ENCODE peak calls at places on chromosome 1, in four cellular contexts. One of them, this sample, is unnamed. For H3K27me3 and H3K9me3, the result is how much of the 10 kb centered on the place peaks cover.

GRCh38 chr1:86687595-86687994 is 16.8 kb upstream of the SH3GLB1 start:
- DNase-seq in DND-41: no peak
- DNase-seq in CD4-positive, alpha-beta T cell: no peak
- DNase-seq in CD8-positive, alpha-beta memory T cell: no peak
- DNase-seq in this sample: no peak

GRCh38 chr1:2019571-2020309 is 595 bp downstream of the GABRD start:
- DNase-seq in CD8-positive, alpha-beta memory T cell: no peak
- DNase-seq in CD4-positive, alpha-beta T cell: no peak
- DNase-seq in DND-41: no peak
- DNase-seq in this sample: no peak

GRCh38 chr1:153439273-153439672 is 21.2 kb downstream of the S100A7 start:
- DNase-seq in CD8-positive, alpha-beta memory T cell: no peak
- DNase-seq in DND-41: no peak
- DNase-seq in CD4-positive, alpha-beta T cell: no peak
- DNase-seq in this sample: no peak

GRCh38 chr1:174165471-174166137 is 6.3 kb downstream of the RABGAP1L start:
- DNase-seq in CD4-positive, alpha-beta T cell: no peak
- DNase-seq in CD8-positive, alpha-beta memory T cell: no peak
- DNase-seq in DND-41: no peak
- DNase-seq in this sample: no peak

GRCh38 chr1:115112496-115113375 is 23.4 kb upstream of the TSPAN2 start:
- DNase-seq in CD8-positive, alpha-beta memory T cell: peak
- DNase-seq in CD4-positive, alpha-beta T cell: peak
- DNase-seq in DND-41: peak
- DNase-seq in this sample: peak

GRCh38 chr1:183817576-183818288 is 12.8 kb downstream of the RGL1 start:
- DNase-seq in DND-41: no peak
- DNase-seq in CD8-positive, alpha-beta memory T cell: no peak
- DNase-seq in CD4-positive, alpha-beta T cell: no peak
- DNase-seq in this sample: no peak

GRCh38 chr1:8603220-8603616 is 214.2 kb downstream of the RERE start:
- DNase-seq in CD8-positive, alpha-beta memory T cell: no peak
- DNase-seq in CD4-positive, alpha-beta T cell: no peak
- DNase-seq in DND-41: no peak
- DNase-seq in this sample: no peak

GRCh38 chr1:153962088-153963029 is 978 bp downstream of the SLC39A1 start:
- DNase-seq in DND-41: no peak
- DNase-seq in CD8-positive, alpha-beta memory T cell: no peak
- DNase-seq in CD4-positive, alpha-beta T cell: no peak
- DNase-seq in this sample: no peak

GRCh38 chr1:24390924-24391782 is 22.4 kb downstream of the STPG1 start:
- DNase-seq in DND-41: peak
- DNase-seq in CD8-positive, alpha-beta memory T cell: peak
- DNase-seq in CD4-positive, alpha-beta T cell: peak
- DNase-seq in this sample: peak

GRCh38 chr1:165943198-165943597 is 115.8 kb downstream of the UCK2 start:
- DNase-seq in CD8-positive, alpha-beta memory T cell: no peak
- DNase-seq in CD4-positive, alpha-beta T cell: no peak
- DNase-seq in DND-41: no peak
- DNase-seq in this sample: no peak

GRCh38 chr1:5798151-5798730 is 194.0 kb downstream of the NPHP4 start:
- DNase-seq in CD8-positive, alpha-beta memory T cell: no peak
- DNase-seq in DND-41: no peak
- DNase-seq in CD4-positive, alpha-beta T cell: no peak
- DNase-seq in this sample: no peak

GRCh38 chr1:225998560-225999226 is 450 bp downstream of the SDE2 start:
- DNase-seq in DND-41: no peak
- DNase-seq in CD8-positive, alpha-beta memory T cell: no peak
- DNase-seq in CD4-positive, alpha-beta T cell: no peak
- DNase-seq in this sample: no peak

GRCh38 chr1:162983671-162984425 is 85.3 kb upstream of the RGS4 start:
- DNase-seq in DND-41: no peak
- DNase-seq in CD8-positive, alpha-beta memory T cell: no peak
- DNase-seq in CD4-positive, alpha-beta T cell: no peak
- DNase-seq in this sample: no peak

GRCh38 chr1:18632711-18633427 is 2.2 kb downstream of the PAX7 start:
- DNase-seq in CD8-positive, alpha-beta memory T cell: no peak
- DNase-seq in CD4-positive, alpha-beta T cell: no peak
- DNase-seq in DND-41: no peak
- DNase-seq in this sample: no peak

GRCh38 chr1:1540015-1540816 is at the start of gene TMEM240:
- DNase-seq in CD4-positive, alpha-beta T cell: peak
- DNase-seq in CD8-positive, alpha-beta memory T cell: peak
- DNase-seq in DND-41: no peak
- DNase-seq in this sample: peak

GRCh38 chr1:69221492-69221990 is 346.2 kb upstream of the LRRC7 start:
- DNase-seq in CD4-positive, alpha-beta T cell: no peak
- DNase-seq in DND-41: no peak
- DNase-seq in CD8-positive, alpha-beta memory T cell: no peak
- DNase-seq in this sample: no peak

GRCh38 chr1:155178441-155179106 is 4.9 kb downstream of the TRIM46 start:
- DNase-seq in CD8-positive, alpha-beta memory T cell: no peak
- DNase-seq in DND-41: no peak
- DNase-seq in CD4-positive, alpha-beta T cell: no peak
- DNase-seq in this sample: no peak

GRCh38 chr1:172742599-172743500 is 83.9 kb downstream of the FASLG start:
- DNase-seq in CD8-positive, alpha-beta memory T cell: peak
- DNase-seq in DND-41: peak
- DNase-seq in CD4-positive, alpha-beta T cell: no peak
- DNase-seq in this sample: peak

GRCh38 chr1:220398238-220398637 is 126.0 kb upstream of the RAB3GAP2 start:
- DNase-seq in CD8-positive, alpha-beta memory T cell: no peak
- DNase-seq in DND-41: no peak
- DNase-seq in CD4-positive, alpha-beta T cell: no peak
- DNase-seq in this sample: no peak

GRCh38 chr1:9135145-9135836 is 6.4 kb upstream of the GPR157 start:
- DNase-seq in CD4-positive, alpha-beta T cell: no peak
- DNase-seq in CD8-positive, alpha-beta memory T cell: no peak
- DNase-seq in DND-41: no peak
- DNase-seq in this sample: no peak

GRCh38 chr1:201222125-201222524 is 31.5 kb downstream of the IGFN1 start:
- DNase-seq in DND-41: no peak
- DNase-seq in CD4-positive, alpha-beta T cell: no peak
- DNase-seq in CD8-positive, alpha-beta memory T cell: no peak
- DNase-seq in this sample: no peak

GRCh38 chr1:73980324-73981040 is 217.5 kb downstream of the LRRIQ3 start:
- DNase-seq in DND-41: no peak
- DNase-seq in CD4-positive, alpha-beta T cell: no peak
- DNase-seq in CD8-positive, alpha-beta memory T cell: no peak
- DNase-seq in this sample: no peak

GRCh38 chr1:62912028-62912638 is 128.2 kb downstream of the ATG4C start:
- DNase-seq in CD4-positive, alpha-beta T cell: no peak
- DNase-seq in CD8-positive, alpha-beta memory T cell: no peak
- DNase-seq in DND-41: peak
- DNase-seq in this sample: no peak

GRCh38 chr1:11882814-11883538 is 24.2 kb upstream of the NPPB start:
- DNase-seq in CD4-positive, alpha-beta T cell: no peak
- DNase-seq in DND-41: no peak
- DNase-seq in CD8-positive, alpha-beta memory T cell: no peak
- DNase-seq in this sample: no peak

GRCh38 chr1:236149696-236150228 is 7.4 kb downstream of the GPR137B start:
- DNase-seq in CD8-positive, alpha-beta memory T cell: no peak
- DNase-seq in DND-41: no peak
- DNase-seq in CD4-positive, alpha-beta T cell: no peak
- DNase-seq in this sample: no peak

GRCh38 chr1:114620419-114620818 is 39.0 kb upstream of the BCAS2 start:
- DNase-seq in CD4-positive, alpha-beta T cell: no peak
- DNase-seq in DND-41: no peak
- DNase-seq in CD8-positive, alpha-beta memory T cell: no peak
- DNase-seq in this sample: no peak

DNA sequence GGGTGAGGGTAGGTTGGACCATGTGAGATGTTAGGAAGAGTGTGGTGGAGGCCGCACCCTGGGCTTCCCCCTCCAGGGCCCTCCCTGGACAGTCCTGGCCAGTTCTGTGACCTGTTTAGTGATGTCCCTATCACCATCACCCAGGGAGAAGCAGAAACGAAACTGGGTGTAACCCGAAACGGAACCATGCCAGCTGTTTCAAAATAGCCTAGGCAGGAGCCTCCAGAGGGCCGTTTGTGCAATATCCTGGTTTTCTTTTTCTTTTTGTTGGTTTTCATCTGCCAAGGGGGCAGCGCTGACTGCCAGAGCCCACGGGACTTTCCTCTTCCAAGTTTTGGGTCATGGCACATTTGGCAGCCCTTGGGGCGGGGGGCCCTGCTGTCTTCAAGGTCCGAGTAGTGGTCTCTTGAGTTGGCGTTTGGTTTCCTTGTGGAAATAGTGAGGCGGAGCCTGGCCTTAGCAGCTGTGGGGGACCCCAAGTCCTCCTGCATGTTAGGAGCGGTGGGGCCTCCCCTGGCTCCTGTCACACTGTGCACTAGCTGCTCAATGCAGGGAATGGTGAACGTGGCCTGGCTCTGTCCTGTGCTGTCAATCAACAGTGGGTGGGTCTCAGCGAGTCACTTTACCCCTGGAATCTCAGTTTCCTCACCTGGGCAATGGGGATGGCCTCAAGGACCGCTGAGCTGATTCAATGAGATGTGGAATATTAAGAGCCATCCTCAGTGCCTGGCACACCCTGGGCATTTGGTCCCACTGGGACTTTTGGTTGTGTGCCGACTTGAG is 90.7 kb downstream of the ARHGEF10L start:
- DNase-seq in CD8-positive, alpha-beta memory T cell: no peak
- DNase-seq in DND-41: no peak
- DNase-seq in CD4-positive, alpha-beta T cell: no peak
- DNase-seq in this sample: no peak
- H3K27ac ChIP-seq in CD8-positive, alpha-beta memory T cell: no peak
- H3K27ac ChIP-seq in DND-41: no peak
- H3K27ac ChIP-seq in CD4-positive, alpha-beta T cell: no peak
- H3K27ac ChIP-seq in this sample: no peak

DNA sequence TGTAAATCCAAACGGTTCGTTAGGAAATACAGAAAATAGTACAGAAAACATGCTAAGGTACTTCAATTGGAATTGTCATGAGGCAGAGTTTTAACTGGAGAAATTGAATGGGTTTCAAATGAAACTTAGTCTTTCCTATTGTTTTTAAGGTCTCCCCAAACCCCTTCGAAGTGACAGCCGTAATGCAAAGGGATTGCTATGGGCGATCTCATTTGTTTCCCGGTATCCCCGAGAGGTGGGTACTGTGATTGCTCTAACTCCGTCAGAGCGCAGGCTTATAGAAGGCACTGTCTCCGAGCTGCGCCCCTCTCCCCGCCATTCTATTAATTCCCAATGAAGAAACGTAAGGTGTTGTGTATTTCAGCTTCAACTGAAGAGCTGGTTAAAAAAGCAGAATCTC is 22.0 kb upstream of the RNF187 start:
- DNase-seq in CD8-positive, alpha-beta memory T cell: no peak
- DNase-seq in CD4-positive, alpha-beta T cell: no peak
- DNase-seq in DND-41: no peak
- DNase-seq in this sample: no peak
- H3K27me3 ChIP-seq in CD8-positive, alpha-beta memory T cell: under half
- H3K27me3 ChIP-seq in CD4-positive, alpha-beta T cell: under half
- H3K27me3 ChIP-seq in DND-41: under half
- H3K27me3 ChIP-seq in this sample: under half

GRCh38 chr1:4495809-4496208 is 158.6 kb upstream of the AJAP1 start:
- DNase-seq in DND-41: no peak
- DNase-seq in CD8-positive, alpha-beta memory T cell: no peak
- DNase-seq in CD4-positive, alpha-beta T cell: no peak
- DNase-seq in this sample: no peak

GRCh38 chr1:4494558-4494957 is 159.9 kb upstream of the AJAP1 start:
- DNase-seq in CD4-positive, alpha-beta T cell: no peak
- DNase-seq in CD8-positive, alpha-beta memory T cell: no peak
- DNase-seq in DND-41: no peak
- DNase-seq in this sample: no peak

DNA sequence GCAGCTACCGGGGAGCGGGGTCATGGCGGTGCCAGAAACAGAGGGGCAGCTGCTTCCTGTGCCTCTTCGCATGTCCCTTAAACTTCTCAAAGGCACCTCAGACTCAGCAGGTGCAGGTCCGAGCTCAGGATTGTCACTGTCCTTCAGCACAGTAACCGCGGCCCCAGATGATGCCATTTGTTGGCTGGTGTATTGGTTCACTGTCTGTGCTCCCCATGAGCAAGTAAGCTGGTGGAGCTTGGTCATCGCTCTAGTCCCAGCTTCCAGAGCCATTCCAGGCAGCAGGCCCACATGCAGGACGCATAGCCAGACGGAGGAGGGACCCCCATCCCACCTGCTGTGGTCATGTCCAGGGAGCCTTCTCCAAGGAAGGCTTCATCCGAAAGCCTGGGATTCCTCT is 154.0 kb upstream of the AJAP1 start:
- DNase-seq in CD8-positive, alpha-beta memory T cell: no peak
- DNase-seq in DND-41: no peak
- DNase-seq in CD4-positive, alpha-beta T cell: no peak
- DNase-seq in this sample: no peak
- H3K9me3 ChIP-seq in CD8-positive, alpha-beta memory T cell: under half
- H3K9me3 ChIP-seq in DND-41: under half
- H3K9me3 ChIP-seq in CD4-positive, alpha-beta T cell: under half
- H3K9me3 ChIP-seq in this sample: under half

GRCh38 chr1:150487763-150488115 is 520 bp downstream of the TARS2 start:
- DNase-seq in DND-41: no peak
- DNase-seq in CD8-positive, alpha-beta memory T cell: no peak
- DNase-seq in CD4-positive, alpha-beta T cell: peak
- DNase-seq in this sample: no peak

GRCh38 chr1:150479927-150480352 is 7.3 kb upstream of the TARS2 start:
- DNase-seq in DND-41: no peak
- DNase-seq in CD4-positive, alpha-beta T cell: no peak
- DNase-seq in CD8-positive, alpha-beta memory T cell: no peak
- DNase-seq in this sample: no peak

GRCh38 chr1:150486966-150487762 is at the start of gene TARS2:
- DNase-seq in CD4-positive, alpha-beta T cell: peak
- DNase-seq in CD8-positive, alpha-beta memory T cell: peak
- DNase-seq in DND-41: peak
- DNase-seq in this sample: peak

GRCh38 chr1:150484861-150485260 is 2.4 kb upstream of the TARS2 start:
- DNase-seq in CD4-positive, alpha-beta T cell: no peak
- DNase-seq in DND-41: no peak
- DNase-seq in CD8-positive, alpha-beta memory T cell: no peak
- DNase-seq in this sample: no peak

GRCh38 chr1:150484431-150484830 is 2.8 kb upstream of the TARS2 start:
- DNase-seq in CD4-positive, alpha-beta T cell: no peak
- DNase-seq in DND-41: no peak
- DNase-seq in CD8-positive, alpha-beta memory T cell: no peak
- DNase-seq in this sample: no peak
- H3K27ac ChIP-seq in CD4-positive, alpha-beta T cell: no peak
- H3K27ac ChIP-seq in DND-41: no peak
- H3K27ac ChIP-seq in CD8-positive, alpha-beta memory T cell: no peak
- H3K27ac ChIP-seq in this sample: no peak